ENCODE peak calls at places on chromosomes 16 and 17, in five cellular contexts. S is transverse colon, J is NB4, T is testis, D is A549. B is an unnamed sample.

GRCh38 chr17:76071497-76072148 is 694 bp downstream of the SRP68 start:
- DNase-seq in S (no peak), J (no peak), T (peak), D (no peak), B (no peak)

GRCh38 chr17:80425835-80426426 is 11.0 kb downstream of the ENDOV start:
- DNase-seq in S (no peak), J (no peak), T (no peak), D (no peak), B (no peak)

GRCh38 chr16:63629272-63629671 is 1492.6 kb downstream of the CDH11 start:
- DNase-seq in S (no peak), J (no peak), T (no peak), D (no peak), B (no peak)

GRCh38 chr17:17416400-17417360 is 60.1 kb upstream of the MED9 start:
- DNase-seq in S (no peak), J (peak), T (no peak), D (peak), B (no peak)

GRCh38 chr17:63514477-63514876 is 8.7 kb upstream of the KCNH6 start:
- DNase-seq in S (no peak), J (no peak), T (no peak), D (no peak), B (no peak)

GRCh38 chr16:17784073-17784472 is 313.3 kb upstream of the XYLT1 start:
- DNase-seq in S (no peak), J (peak), T (no peak), D (no peak), B (no peak)

GRCh38 chr16:25063865-25064264 is 47.7 kb upstream of the LCMT1 start:
- DNase-seq in S (no peak), J (no peak), T (peak), D (no peak), B (no peak)

GRCh38 chr17:50186661-50187402 is 14.6 kb downstream of the COL1A1 start:
- DNase-seq in S (no peak), J (no peak), T (no peak), D (no peak), B (no peak)

GRCh38 chr16:23905027-23905426 is 69.2 kb downstream of the PRKCB start:
- DNase-seq in S (peak), J (no peak), T (peak), D (peak), B (no peak)

GRCh38 chr16:88721236-88721635 is 14.9 kb downstream of the CTU2 start:
- DNase-seq in S (no peak), J (no peak), T (no peak), D (no peak), B (no peak)

GRCh38 chr16:4615389-4616046 is 830 bp upstream of the UBALD1 start:
- DNase-seq in S (peak), J (no peak), T (peak), D (no peak), B (no peak)

GRCh38 chr17:673200-673681 is 41.4 kb downstream of the VPS53 start:
- DNase-seq in S (no peak), J (no peak), T (no peak), D (no peak), B (no peak)

GRCh38 chr16:80902306-80903154 is 98.1 kb upstream of the CDYL2 start:
- DNase-seq in S (no peak), J (no peak), T (no peak), D (no peak), B (no peak)

GRCh38 chr16:84268661-84269060 is 26.0 kb upstream of the WFDC1 start:
- DNase-seq in S (no peak), J (no peak), T (no peak), D (no peak), B (no peak)

GRCh38 chr16:71526111-71526998 is at the start of gene CHST4:
- DNase-seq in S (no peak), J (peak), T (no peak), D (peak), B (no peak)

GRCh38 chr17:2233441-2233947 is 70.1 kb downstream of the SMG6 start:
- DNase-seq in S (no peak), J (no peak), T (no peak), D (no peak), B (no peak)

GRCh38 chr16:70419384-70420327 is 19.2 kb downstream of the ST3GAL2 start:
- DNase-seq in S (no peak), J (no peak), T (no peak), D (no peak), B (no peak)

GRCh38 chr17:79160980-79161621 is 86.5 kb downstream of the ENGASE start:
- DNase-seq in S (no peak), J (peak), T (no peak), D (no peak), B (no peak)

GRCh38 chr17:29145289-29146058 is 34.7 kb downstream of the MYO18A start:
- DNase-seq in S (peak), J (peak), T (peak), D (peak), B (no peak)

GRCh38 chr16:67528222-67528869 is at the start of gene RIPOR1:
- DNase-seq in S (peak), J (peak), T (peak), D (peak), B (peak)

GRCh38 chr16:67723151-67723915 is 4.2 kb upstream of the GFOD2 start:
- DNase-seq in S (no peak), J (no peak), T (no peak), D (no peak), B (no peak)

GRCh38 chr17:81831957-81832607 is 1.0 kb downstream of the MCRIP1 start:
- DNase-seq in S (no peak), J (peak), T (peak), D (no peak), B (no peak)

GRCh38 chr17:81714412-81715106 is 2.5 kb downstream of the SLC25A10 start:
- DNase-seq in S (no peak), J (no peak), T (no peak), D (no peak), B (no peak)

GRCh38 chr17:10295728-10296343 is 77.0 kb downstream of the MYH13 start:
- DNase-seq in S (peak), J (peak), T (peak), D (peak), B (no peak)

GRCh38 chr17:75325827-75326586 is 36.8 kb upstream of the SLC25A19 start:
- DNase-seq in S (no peak), J (peak), T (no peak), D (no peak), B (no peak)

GRCh38 chr17:17613708-17614114 is 22.2 kb upstream of the PEMT start:
- DNase-seq in S (peak), J (peak), T (peak), D (peak), B (no peak)

GRCh38 chr17:56723471-56723870 is 110.2 kb downstream of the C17orf67 start:
- DNase-seq in S (no peak), J (no peak), T (no peak), D (no peak), B (no peak)

GRCh38 chr17:56725144-56725543 is 108.6 kb downstream of the C17orf67 start:
- DNase-seq in S (no peak), J (no peak), T (no peak), D (no peak), B (no peak)

GRCh38 chr17:56733833-56734232 is 99.9 kb downstream of the C17orf67 start:
- DNase-seq in S (no peak), J (no peak), T (no peak), D (no peak), B (no peak)

DNA sequence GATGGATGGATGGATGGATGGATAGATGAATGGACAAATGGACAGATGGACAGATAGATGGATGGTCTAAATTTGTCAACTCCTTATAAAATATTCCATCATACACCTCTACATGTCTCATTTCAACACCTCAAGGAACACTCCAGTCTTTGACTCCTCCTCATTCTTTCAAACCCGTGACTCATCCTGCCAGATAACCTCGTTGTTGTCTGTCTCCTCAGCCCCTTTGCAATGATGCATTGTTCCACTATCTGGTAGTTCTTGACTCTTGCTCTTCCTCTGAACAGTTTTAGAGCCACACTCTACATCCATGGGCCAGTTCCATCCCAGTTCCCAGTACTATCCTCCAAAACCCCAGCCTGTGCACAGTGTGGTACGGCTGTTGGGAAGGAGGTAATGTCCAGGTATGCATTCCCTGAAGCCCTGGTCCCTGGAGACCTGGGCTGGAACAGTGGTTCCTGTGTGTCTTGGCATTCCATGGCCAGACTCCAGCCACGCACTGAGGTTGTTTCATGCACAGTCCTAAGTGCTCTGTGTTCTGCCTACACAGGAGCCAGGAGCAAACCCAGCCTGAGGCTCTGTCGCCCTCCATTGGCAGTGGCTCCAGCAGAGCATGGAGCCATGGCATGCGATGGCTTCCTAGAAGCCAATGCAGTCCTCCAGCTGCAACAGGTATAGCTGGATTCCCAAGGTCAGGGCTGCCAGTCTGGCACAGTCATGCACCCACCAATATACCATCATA is 105.7 kb downstream of the C17orf67 start:
- DNase-seq in S (no peak), J (no peak), T (no peak), D (no peak), B (no peak)
- TF ChIP-seq CTCF in S (no peak), J (no peak), T (no peak), D (no peak), B (no peak)

DNA sequence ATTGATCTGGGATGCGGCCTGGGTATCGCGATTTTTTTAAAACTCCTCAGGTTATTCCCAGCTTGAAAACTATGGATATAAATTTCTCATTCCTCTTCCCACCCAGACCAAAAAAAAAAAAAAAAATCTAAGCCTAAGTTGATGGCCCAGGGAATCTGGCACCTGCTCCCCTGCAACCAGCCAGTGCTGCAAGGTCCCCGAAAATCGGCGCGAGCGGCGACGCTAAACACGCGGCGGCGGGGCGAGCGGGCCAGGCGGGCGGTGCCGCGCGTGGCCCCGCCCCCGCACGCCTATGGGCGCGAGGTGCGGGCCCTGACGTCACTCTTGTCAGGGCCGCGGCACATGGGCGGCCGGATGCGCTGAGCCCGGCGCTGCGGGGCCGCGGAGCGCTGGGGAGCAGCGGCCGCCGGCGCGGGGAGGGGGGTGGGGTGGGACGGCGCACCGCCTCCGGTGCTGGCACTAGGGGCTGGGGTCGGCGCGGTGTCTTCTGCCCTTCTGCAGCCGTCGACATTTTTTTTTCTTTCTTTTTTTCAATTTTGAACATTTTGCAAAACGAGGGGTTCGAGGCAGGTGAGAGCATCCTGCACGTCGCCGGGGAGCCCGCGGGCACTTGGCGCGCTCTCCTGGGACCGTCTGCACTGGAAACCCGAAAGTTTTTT is at the start of gene HLF:
- DNase-seq in S (peak), J (no peak), T (peak), D (peak), B (peak)
- TF ChIP-seq POLR2A in S (no peak), J (no peak), T (no peak), D (no peak), B (no peak)

GRCh38 chr16:29810699-29811169 is 1.3 kb upstream of the PRRT2 start:
- DNase-seq in S (no peak), J (no peak), T (no peak), D (no peak), B (no peak)

GRCh38 chr16:29808219-29808900 is 2.0 kb downstream of the MAZ start:
- DNase-seq in S (no peak), J (peak), T (no peak), D (no peak), B (no peak)

GRCh38 chr16:29811170-29811895 is 660 bp upstream of the PRRT2 start:
- DNase-seq in S (peak), J (peak), T (peak), D (peak), B (peak)

GRCh38 chr16:29809031-29809747 is 2.8 kb upstream of the PRRT2 start:
- DNase-seq in S (no peak), J (no peak), T (no peak), D (no peak), B (no peak)

DNA sequence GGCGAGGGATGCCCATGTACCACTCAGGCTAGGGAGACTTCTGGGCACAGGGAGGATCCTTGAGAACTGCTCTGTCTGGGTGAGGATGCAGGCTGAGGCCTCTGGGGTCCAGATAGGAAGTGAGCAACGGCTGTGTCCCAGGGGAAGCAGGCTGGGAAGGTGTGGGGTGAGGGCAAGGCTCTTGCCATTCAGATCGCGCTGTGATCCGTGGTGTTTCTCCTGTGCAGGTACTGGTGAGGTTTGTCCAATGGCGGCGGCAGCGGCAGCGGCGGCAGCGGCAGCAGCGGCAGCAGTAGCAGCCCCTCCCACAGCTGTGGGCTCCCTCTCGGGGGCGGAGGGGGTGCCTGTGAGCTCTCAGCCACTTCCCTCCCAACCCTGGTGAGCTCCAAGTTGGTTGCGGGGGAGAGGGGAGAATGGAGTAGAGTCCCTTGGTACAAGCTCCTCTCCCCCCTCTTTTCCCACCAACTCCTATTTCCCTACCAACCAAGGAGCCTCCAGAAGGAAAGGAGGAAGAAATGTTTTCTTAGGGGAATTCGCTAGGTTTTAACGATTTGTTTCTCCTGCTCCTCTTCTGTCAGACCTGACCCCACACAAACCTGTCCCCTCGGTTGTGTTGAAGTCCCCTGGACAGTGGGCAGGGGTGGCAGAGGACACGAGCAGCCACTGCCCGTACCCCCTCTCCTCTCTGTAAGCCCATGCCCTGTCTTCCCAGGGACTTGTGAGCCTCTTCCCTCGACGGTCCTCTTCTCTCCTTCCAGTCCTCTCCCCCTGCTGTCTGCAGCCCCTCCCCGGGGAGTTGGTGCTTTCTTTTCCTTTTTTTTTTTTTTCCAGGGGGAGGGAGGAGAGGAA is 1.9 kb upstream of the PRRT2 start:
- DNase-seq in S (no peak), J (peak), T (peak), D (no peak), B (no peak)
- H3K4me3 ChIP-seq in S (no peak), J (peak), T (no peak), D (no peak), B (no peak)

GRCh38 chr16:58678716-58679115 is 5.9 kb downstream of the SLC38A7 start:
- DNase-seq in S (no peak), J (no peak), T (peak), D (no peak), B (no peak)
- TF ChIP-seq CTCF in S (peak), J (peak), T (peak), D (peak), B (no peak)

GRCh38 chr16:47460301-47460754 is 535 bp downstream of the ITFG1 start:
- DNase-seq in S (no peak), J (no peak), T (no peak), D (no peak), B (no peak)

GRCh38 chr16:47461598-47462266 is 601 bp downstream of the PHKB start:
- DNase-seq in S (peak), J (peak), T (no peak), D (peak), B (peak)

GRCh38 chr16:47459603-47460002 is 1.3 kb downstream of the ITFG1 start:
- DNase-seq in S (no peak), J (no peak), T (no peak), D (no peak), B (no peak)

GRCh38 chr16:47458331-47458730 is 2.5 kb downstream of the ITFG1 start:
- DNase-seq in S (no peak), J (no peak), T (no peak), D (no peak), B (no peak)

DNA sequence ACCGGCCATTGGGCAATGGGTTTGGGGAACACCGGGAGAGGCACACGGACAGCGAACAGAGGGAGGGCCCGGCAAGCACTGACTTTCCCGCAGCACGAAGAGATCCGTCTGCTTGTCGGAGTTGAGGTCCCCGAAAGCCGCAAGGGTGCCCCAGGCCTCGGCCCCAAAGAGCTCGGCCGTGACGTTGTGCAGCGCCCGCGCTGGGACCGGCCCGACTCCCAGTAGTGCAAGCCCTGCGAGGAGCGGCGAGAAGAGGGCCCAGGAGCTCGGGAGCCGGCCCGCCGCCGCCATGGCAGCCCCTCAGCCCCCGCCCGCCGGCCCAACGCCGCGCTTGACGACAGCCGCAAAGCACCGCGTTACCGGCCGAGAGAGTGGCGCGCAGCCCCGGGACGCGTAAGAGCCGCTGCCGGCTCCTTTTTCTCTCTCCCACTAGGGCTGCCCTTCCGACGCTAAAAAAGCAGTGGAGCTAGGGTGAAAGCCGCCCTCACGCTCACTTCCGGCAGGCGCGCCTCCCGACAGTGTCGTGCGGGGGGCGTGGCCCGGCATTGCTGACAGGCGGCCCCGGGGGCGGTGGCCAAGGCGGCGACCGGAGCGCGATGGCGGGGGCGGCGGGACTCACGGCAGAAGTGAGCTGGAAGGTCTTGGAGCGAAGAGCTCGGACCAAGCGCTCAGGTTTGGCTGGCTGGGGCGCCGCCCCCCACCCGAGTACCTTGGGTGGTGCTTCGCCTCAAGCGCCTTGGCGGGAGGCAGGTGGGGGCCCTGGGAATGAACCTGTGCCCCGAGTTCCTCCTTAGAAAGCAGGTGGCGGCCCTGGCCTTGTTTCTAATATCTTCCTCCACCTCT is at the start of the genes ITFG1 and PHKB:
- DNase-seq in S (peak), J (peak), T (peak), D (peak), B (peak)
- TF ChIP-seq POLR2A in S (peak), J (peak), T (no peak), D (peak), B (no peak)